ENCODE peak calls at places on chromosomes 13 and 19, in four cellular contexts. O is cardiac fibroblast, E is fibroblast of mammary gland, N is astrocyte of the cerebellum. K is an unnamed sample.

GRCh38 chr13:22082437-22083100 is 411.7 kb downstream of the FGF9 start:
- DNase-seq in O (no peak), E (no peak), N (no peak), K (no peak)

GRCh38 chr19:35058370-35058769 is 16.8 kb downstream of the HPN start:
- DNase-seq in O (no peak), E (no peak), N (no peak), K (no peak)

GRCh38 chr13:63393112-63393511 is 1977.5 kb upstream of the PCDH20 start:
- DNase-seq in O (peak; percentile 7), E (no peak), N (no peak), K (no peak)

GRCh38 chr19:29727906-29728305 is 12.8 kb upstream of the C19orf12 start:
- DNase-seq in O (no peak), E (no peak), N (no peak), K (no peak)

GRCh38 chr19:294819-295686 is 3.9 kb upstream of the PLPP2 start:
- DNase-seq in O (peak; percentile 50), E (peak; percentile 10), N (no peak), K (no peak)

GRCh38 chr19:41882568-41883462 is at the start of gene ARHGEF1:
- DNase-seq in O (peak; percentile 39), E (no peak), N (no peak), K (no peak)

GRCh38 chr19:30376826-30377425 is 4.7 kb downstream of the ZNF536 start:
- DNase-seq in O (no peak), E (no peak), N (no peak), K (no peak)

GRCh38 chr13:89726690-89727435 is 1620.6 kb upstream of the MIR17HG start:
- DNase-seq in O (peak; percentile 52), E (peak; percentile 66), N (peak; percentile 64), K (no peak)

GRCh38 chr19:50016225-50016807 is 8.9 kb downstream of the VRK3 start:
- DNase-seq in O (no peak), E (no peak), N (no peak), K (no peak)

GRCh38 chr13:100852146-100852545 is 177.6 kb upstream of the TMTC4 start:
- DNase-seq in O (no peak), E (no peak), N (no peak), K (no peak)

GRCh38 chr19:2332341-2333026 is 4.0 kb downstream of the SPPL2B start:
- DNase-seq in O (no peak), E (no peak), N (no peak), K (no peak)

GRCh38 chr19:2554856-2555255 is 78.9 kb downstream of the GADD45B start:
- DNase-seq in O (no peak), E (peak; percentile 24), N (no peak), K (no peak)

GRCh38 chr13:74068471-74068870 is 65.7 kb downstream of the KLF12 start:
- DNase-seq in O (no peak), E (no peak), N (no peak), K (no peak)

GRCh38 chr13:71055047-71055446 is 812.0 kb downstream of the DACH1 start:
- DNase-seq in O (no peak), E (no peak), N (no peak), K (no peak)

GRCh38 chr19:7507884-7508283 is 8.0 kb upstream of the ZNF358 start:
- DNase-seq in O (peak; percentile 82), E (peak; percentile 91), N (no peak), K (no peak)

GRCh38 chr13:40060318-40061007 is 405.0 kb downstream of the COG6 start:
- DNase-seq in O (peak; percentile 86), E (peak; percentile 99), N (peak; percentile 88), K (no peak)

GRCh38 chr13:95296326-95296939 is 4.8 kb downstream of the ABCC4 start:
- DNase-seq in O (peak; percentile 34), E (no peak), N (no peak), K (no peak)

GRCh38 chr19:58170860-58171259 is 12.0 kb upstream of the ZNF274 start:
- DNase-seq in O (no peak), E (peak; percentile 67), N (no peak), K (no peak)

GRCh38 chr19:52679598-52679997 is 41.4 kb upstream of the ZNF83 start:
- DNase-seq in O (no peak), E (no peak), N (no peak), K (no peak)

GRCh38 chr13:51644649-51645048 is 60.4 kb downstream of the WDFY2 start:
- DNase-seq in O (peak; percentile 62), E (peak; percentile 45), N (no peak), K (no peak)

GRCh38 chr13:36509369-36509768 is 77.1 kb downstream of the CCNA1 start:
- DNase-seq in O (no peak), E (no peak), N (no peak), K (no peak)

GRCh38 chr19:3577741-3578344 is 5.1 kb downstream of the HMG20B start:
- DNase-seq in O (no peak), E (no peak), N (no peak), K (no peak)

GRCh38 chr13:104357174-104357573 is 1291.0 kb upstream of the SLC10A2 start:
- DNase-seq in O (peak; percentile 29), E (no peak), N (peak; percentile 8), K (no peak)

GRCh38 chr13:37490176-37490575 is 108.4 kb downstream of the POSTN start:
- DNase-seq in O (no peak), E (peak; percentile 19), N (no peak), K (no peak)

GRCh38 chr19:47404334-47405196 is 14.8 kb downstream of the MEIS3 start:
- DNase-seq in O (no peak), E (no peak), N (no peak), K (no peak)

GRCh38 chr13:101985321-101985720 is 416.5 kb downstream of the FGF14 start:
- DNase-seq in O (no peak), E (peak; percentile 78), N (peak; percentile 53), K (no peak)

GRCh38 chr13:106997219-106997618 is 429.3 kb upstream of the ARGLU1 start:
- DNase-seq in O (no peak), E (no peak), N (no peak), K (no peak)

GRCh38 chr13:106063591-106064308 is 471.7 kb downstream of the EFNB2 start:
- DNase-seq in O (peak; percentile 24), E (peak; percentile 86), N (no peak), K (no peak)

GRCh38 chr13:114108141-114108761 is 24.2 kb downstream of the RASA3 start:
- DNase-seq in O (no peak), E (no peak), N (no peak), K (no peak)

GRCh38 chr13:103315701-103316100 is 249.5 kb upstream of the SLC10A2 start:
- DNase-seq in O (no peak), E (no peak), N (no peak), K (no peak)

GRCh38 chr13:60155978-60156377 is 7.8 kb downstream of the DIAPH3 start:
- DNase-seq in O (peak; percentile 28), E (peak; percentile 26), N (no peak), K (no peak)

GRCh38 chr13:45367358-45367757 is 26.4 kb upstream of the TPT1 start:
- DNase-seq in O (peak; percentile 73), E (peak; percentile 94), N (peak; percentile 56), K (peak; percentile 81)

GRCh38 chr19:34173145-34173956 is 1.0 kb downstream of the LSM14A start:
- DNase-seq in O (no peak), E (peak; percentile 39), N (peak; percentile 12), K (no peak)

GRCh38 chr13:61187471-61187870 is 228.2 kb downstream of the PCDH20 start:
- DNase-seq in O (no peak), E (no peak), N (no peak), K (no peak)

GRCh38 chr19:17441241-17442135 is 7.0 kb downstream of the TMEM221 start:
- DNase-seq in O (peak; percentile 47), E (peak; percentile 66), N (peak; percentile 87), K (no peak)

GRCh38 chr13:106140476-106140875 is 395.0 kb downstream of the EFNB2 start:
- DNase-seq in O (peak; percentile 23), E (peak; percentile 57), N (no peak), K (no peak)

GRCh38 chr13:42215578-42216421 is 56.2 kb upstream of the AKAP11 start:
- DNase-seq in O (peak; percentile 63), E (peak; percentile 48), N (peak; percentile 19), K (peak; percentile 22)
- TF ChIP-seq CTCF in O (peak; percentile 64), E (peak; percentile 60), N (peak; percentile 74), K (peak; percentile 57)

GRCh38 chr19:1295169-1296012 is 9.7 kb downstream of the EFNA2 start:
- DNase-seq in O (peak; percentile 32), E (no peak), N (no peak), K (no peak)
- H3K4me3 ChIP-seq in O (no peak overlapping the region), E (no peak overlapping the region), N (no peak overlapping the region), K (no peak overlapping the region)

DNA sequence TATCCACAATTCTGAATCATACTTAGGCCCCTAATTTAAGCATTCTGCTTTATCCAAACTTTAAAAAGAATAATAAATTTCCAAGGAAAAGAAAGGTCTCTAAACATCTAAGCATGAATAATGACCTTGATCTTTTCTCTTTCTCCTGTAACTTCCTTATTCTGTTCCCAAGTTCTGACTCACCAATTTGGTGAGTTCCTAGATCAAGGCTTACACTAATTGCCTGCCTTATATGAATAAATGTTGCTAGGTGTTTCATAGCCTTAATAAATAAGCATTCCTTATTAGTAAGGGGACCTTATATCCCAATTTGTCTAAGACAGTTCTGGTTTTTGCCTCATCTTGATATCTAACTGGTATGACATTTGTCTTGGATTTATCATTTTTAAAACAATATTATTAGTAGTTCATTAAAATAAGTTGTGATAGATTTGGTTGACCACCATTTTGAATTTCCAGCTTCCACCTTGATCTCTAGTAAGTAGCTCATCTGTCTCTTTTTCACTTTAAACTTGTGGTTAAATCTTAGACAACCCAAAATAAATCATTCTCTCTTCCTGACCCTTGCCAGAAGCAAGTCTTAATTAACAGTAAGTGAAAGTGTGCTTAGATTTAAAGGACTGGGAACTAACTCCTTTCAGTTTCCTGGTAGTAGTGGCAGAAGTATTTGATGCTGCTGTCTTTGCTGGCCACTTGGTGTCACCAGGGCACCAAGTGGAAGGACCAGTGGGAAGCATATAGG is 121.2 kb upstream of the MLNR start:
- DNase-seq in O (peak; percentile 62), E (peak; percentile 38), N (no peak), K (no peak)
- TF ChIP-seq CTCF in O (peak; percentile 30), E (peak; percentile 24), N (peak; percentile 41), K (peak; percentile 23)

GRCh38 chr13:52848455-52849190 is at the start of gene PCDH8:
- DNase-seq in O (no peak), E (no peak), N (no peak), K (no peak)

GRCh38 chr13:52852444-52852843 is 4.0 kb upstream of the PCDH8 start:
- DNase-seq in O (no peak), E (no peak), N (no peak), K (no peak)

GRCh38 chr13:52849727-52850395 is 1.4 kb upstream of the PCDH8 start:
- DNase-seq in O (no peak), E (no peak), N (no peak), K (no peak)

GRCh38 chr13:52850396-52851152 is 2.1 kb upstream of the PCDH8 start:
- DNase-seq in O (peak; percentile 61), E (peak; percentile 34), N (no peak), K (no peak)

GRCh38 chr13:52851153-52851962 is 2.9 kb upstream of the PCDH8 start:
- DNase-seq in O (peak; percentile 12), E (no peak), N (no peak), K (no peak)
- H3K4me3 ChIP-seq in O (peak overlapping the region; percentile 59), E (peak overlapping the region; percentile 46), N (peak overlapping the region; percentile 49), K (peak overlapping the region; percentile 27)

GRCh38 chr13:25659091-25659502 is 287.3 kb downstream of the ATP8A2 start:
- DNase-seq in O (no peak), E (no peak), N (no peak), K (no peak)
- TF ChIP-seq CTCF in O (no peak), E (no peak), N (no peak), K (no peak)

K was measured in HFF-Myc.